ENCODE peak calls at places on chromosomes 5 and 9, in six cellular contexts. R, G, N, T, Q and I are unnamed samples.

GRCh38 chr9:108830292-108830691 is 25.5 kb downstream of the ACTL7B start:
- DNase-seq in R (no peak), G (no peak), N (no peak), T (no peak), Q (no peak), I (no peak)

GRCh38 chr9:122212473-122213004 is 16.2 kb downstream of the LHX6 start:
- DNase-seq in R (no peak), G (no peak), N (no peak), T (no peak), Q (no peak), I (no peak)

GRCh38 chr5:154194348-154195329 is 4.1 kb downstream of the GALNT10 start:
- DNase-seq in R (no peak), G (no peak), N (no peak), T (peak; percentile 73), Q (no peak), I (no peak)

GRCh38 chr9:111700776-111701175 is 39.4 kb downstream of the GNG10 start:
- DNase-seq in R (no peak), G (no peak), N (no peak), T (no peak), Q (no peak), I (no peak)

GRCh38 chr9:32550046-32550608 is 2.0 kb upstream of the SMIM27 start:
- DNase-seq in R (no peak), G (no peak), N (no peak), T (peak; percentile 53), Q (no peak), I (no peak)

GRCh38 chr5:142432961-142433360 is 108.1 kb upstream of the SPRY4 start:
- DNase-seq in R (no peak), G (no peak), N (no peak), T (no peak), Q (no peak), I (no peak)

GRCh38 chr9:14362175-14362574 is 48.2 kb upstream of the NFIB start:
- DNase-seq in R (no peak), G (no peak), N (no peak), T (peak; percentile 38), Q (no peak), I (no peak)

GRCh38 chr9:98867434-98868168 is 60.1 kb downstream of the GALNT12 start:
- DNase-seq in R (peak; percentile 73), G (peak; percentile 87), N (no peak), T (peak; percentile 92), Q (no peak), I (peak; percentile 69)

GRCh38 chr5:95172659-95173058 is 112.2 kb downstream of the MCTP1 start:
- DNase-seq in R (no peak), G (no peak), N (no peak), T (no peak), Q (no peak), I (no peak)

GRCh38 chr5:78182838-78183237 is 111.7 kb downstream of the AP3B1 start:
- DNase-seq in R (no peak), G (no peak), N (no peak), T (no peak), Q (no peak), I (no peak)

GRCh38 chr9:19371942-19372341 is 8.1 kb downstream of the RPS6 start:
- DNase-seq in R (no peak), G (no peak), N (no peak), T (no peak), Q (no peak), I (no peak)

GRCh38 chr9:124263158-124263557 is 5.4 kb downstream of the NEK6 start:
- DNase-seq in R (no peak), G (no peak), N (no peak), T (no peak), Q (no peak), I (no peak)

GRCh38 chr9:124262596-124263045 is 4.9 kb downstream of the NEK6 start:
- DNase-seq in R (no peak), G (no peak), N (no peak), T (peak; percentile 67), Q (no peak), I (no peak)

GRCh38 chr9:124260769-124261603 is 3.2 kb downstream of the NEK6 start:
- DNase-seq in R (no peak), G (no peak), N (no peak), T (peak; percentile 69), Q (no peak), I (no peak)

GRCh38 chr9:124263800-124264426 is 6.2 kb downstream of the NEK6 start:
- DNase-seq in R (no peak), G (no peak), N (no peak), T (no peak), Q (no peak), I (no peak)

GRCh38 chr9:124261787-124262595 is 4.2 kb downstream of the NEK6 start:
- DNase-seq in R (no peak), G (no peak), N (no peak), T (no peak), Q (no peak), I (no peak)
- H3K27ac ChIP-seq in R (peak overlapping the region; percentile 73), G (peak overlapping the region; percentile 0), N (peak overlapping the region; percentile 94), T (peak overlapping the region; percentile 99), Q (no peak overlapping the region), I (peak overlapping the region; percentile 74)

GRCh38 chr9:96486351-96487029 is 36.5 kb downstream of the HABP4 start:
- DNase-seq in R (peak; percentile 68), G (peak; percentile 73), N (no peak), T (peak; percentile 82), Q (no peak), I (peak; percentile 42)
- H3K27ac ChIP-seq in R (peak overlapping the region; percentile 45), G (peak overlapping the region; percentile 58), N (peak overlapping the region; percentile 87), T (no peak overlapping the region), Q (no peak overlapping the region), I (peak overlapping the region; percentile 53)

GRCh38 chr5:443239-444151 is 519 bp downstream of the EXOC3 start:
- DNase-seq in R (peak; percentile 10), G (no peak), N (no peak), T (no peak), Q (no peak), I (no peak)
- H3K27ac ChIP-seq in R (peak overlapping the region; percentile 87), G (peak overlapping the region; percentile 90), N (peak overlapping the region; percentile 86), T (peak overlapping the region; percentile 77), Q (peak overlapping the region; percentile 79), I (peak overlapping the region; percentile 89)

GRCh38 chr5:45691656-45692055 is 4.5 kb downstream of the HCN1 start:
- DNase-seq in R (no peak), G (no peak), N (no peak), T (no peak), Q (no peak), I (no peak)
- H3K27ac ChIP-seq in R (no peak overlapping the region), G (no peak overlapping the region), N (no peak overlapping the region), T (no peak overlapping the region), Q (no peak overlapping the region), I (no peak overlapping the region)

GRCh38 chr5:15020731-15021130 is 149.2 kb upstream of the ANKH start:
- DNase-seq in R (no peak), G (no peak), N (no peak), T (no peak), Q (no peak), I (no peak)

GRCh38 chr5:15026011-15026481 is 154.5 kb upstream of the ANKH start:
- DNase-seq in R (no peak), G (no peak), N (no peak), T (peak; percentile 44), Q (no peak), I (no peak)

GRCh38 chr5:15023846-15024245 is 152.3 kb upstream of the ANKH start:
- DNase-seq in R (no peak), G (no peak), N (no peak), T (no peak), Q (no peak), I (no peak)

GRCh38 chr5:15023266-15023665 is 151.7 kb upstream of the ANKH start:
- DNase-seq in R (no peak), G (no peak), N (no peak), T (no peak), Q (no peak), I (no peak)

GRCh38 chr5:15021286-15022046 is 149.9 kb upstream of the ANKH start:
- DNase-seq in R (no peak), G (no peak), N (no peak), T (peak; percentile 80), Q (no peak), I (no peak)
- H3K27ac ChIP-seq in R (peak overlapping the region; percentile 73), G (peak overlapping the region; percentile 79), N (no peak overlapping the region), T (peak overlapping the region; percentile 82), Q (no peak overlapping the region), I (no peak overlapping the region)

DNA sequence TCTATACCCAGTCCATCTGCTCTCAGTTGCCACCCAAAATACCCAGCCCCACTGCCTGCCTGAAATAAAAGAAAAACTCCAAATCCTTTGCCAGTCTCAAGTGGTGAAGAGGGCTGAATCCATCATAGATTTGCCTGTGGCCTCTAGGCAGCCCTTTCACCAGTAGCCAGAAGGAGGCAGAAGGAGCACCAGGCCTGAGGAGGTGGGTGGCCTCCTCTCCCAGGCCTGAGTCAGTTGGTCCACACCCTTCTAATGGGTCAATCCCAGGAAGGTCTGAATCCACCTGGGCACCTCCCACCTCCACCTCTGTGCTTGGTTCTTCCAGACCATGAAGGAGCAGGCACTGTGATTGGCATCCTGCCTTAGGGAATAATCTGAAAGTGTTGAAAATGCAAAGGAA is 97.0 kb downstream of the DAPK1 start:
- DNase-seq in R (no peak), G (no peak), N (no peak), T (no peak), Q (no peak), I (no peak)
- H3K27ac ChIP-seq in R (no peak overlapping the region), G (no peak overlapping the region), N (peak overlapping the region; percentile 30), T (peak overlapping the region; percentile 27), Q (no peak overlapping the region), I (no peak overlapping the region)

GRCh38 chr5:81696418-81697397 is 54.2 kb downstream of the SSBP2 start:
- DNase-seq in R (no peak), G (no peak), N (no peak), T (no peak), Q (no peak), I (no peak)
- H3K27ac ChIP-seq in R (no peak overlapping the region), G (no peak overlapping the region), N (no peak overlapping the region), T (no peak overlapping the region), Q (no peak overlapping the region), I (no peak overlapping the region)

DNA sequence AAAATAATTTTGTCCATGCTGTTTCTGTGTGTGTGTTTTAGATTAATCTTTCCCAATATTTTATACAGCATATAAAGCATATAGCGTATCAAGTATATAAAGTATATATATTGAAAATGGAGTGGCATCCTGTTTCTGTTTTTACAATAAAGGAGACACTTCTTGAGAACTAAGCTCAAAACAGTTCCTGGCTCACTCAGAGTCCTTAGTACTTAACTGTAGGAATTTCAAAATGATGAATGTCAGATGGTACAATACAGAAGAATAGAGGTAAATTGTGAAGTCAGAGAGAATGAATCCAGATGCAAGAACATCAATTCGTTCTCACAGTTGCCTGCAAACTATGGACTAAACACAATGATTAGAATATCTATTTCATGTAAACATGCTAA is 68.7 kb upstream of the TAS2R1 start:
- DNase-seq in R (no peak), G (no peak), N (no peak), T (no peak), Q (no peak), I (no peak)
- H3K27ac ChIP-seq in R (no peak overlapping the region), G (no peak overlapping the region), N (no peak overlapping the region), T (peak overlapping the region; percentile 24), Q (no peak overlapping the region), I (no peak overlapping the region)

DNA sequence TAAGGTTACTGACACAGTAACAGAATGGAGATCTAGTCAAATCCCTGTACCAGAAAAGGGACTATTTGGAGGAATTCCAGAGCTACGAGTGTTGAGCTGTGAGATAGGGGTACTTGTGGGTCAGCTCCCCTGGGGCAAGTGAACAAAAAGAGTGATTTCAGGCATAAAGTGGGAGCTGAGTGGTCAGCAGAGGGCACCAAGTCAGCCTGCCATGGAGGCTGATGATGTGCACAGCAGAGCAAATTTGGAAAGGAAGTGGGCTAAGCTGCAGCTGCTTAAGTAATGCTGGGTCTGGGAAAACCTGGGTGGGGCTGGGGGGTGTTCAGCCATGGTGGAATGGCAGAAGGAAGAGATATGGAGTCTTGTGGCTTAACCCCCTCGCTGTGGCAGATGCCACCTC is 327.9 kb downstream of the NTRK2 start:
- DNase-seq in R (no peak), G (no peak), N (no peak), T (no peak), Q (no peak), I (no peak)
- H3K27ac ChIP-seq in R (no peak overlapping the region), G (no peak overlapping the region), N (no peak overlapping the region), T (no peak overlapping the region), Q (no peak overlapping the region), I (no peak overlapping the region)